ENCODE peak calls at places on chromosomes 1 and 21, in seven cellular contexts. B is GM23338, G is PC-9, X is PC-3, Z is HCT116, U is MM.1S, I is hepatocyte. T is an unnamed sample. For H3K9me2, the result is how much of the 10 kb centered on the place peaks cover.

GRCh38 chr1:42177551-42177981 is 13.0 kb upstream of the GUCA2A start:
- DNase-seq in B (no peak), G (no peak), X (peak), Z (no peak), U (no peak), I (peak), T (peak)

GRCh38 chr21:26425576-26425975 is 147.5 kb downstream of the CYYR1 start:
- DNase-seq in B (no peak), G (no peak), X (no peak), Z (no peak), U (no peak), I (no peak), T (no peak)

GRCh38 chr1:1775364-1776226 is 2.7 kb downstream of the NADK start:
- DNase-seq in B (peak), G (peak), X (peak), Z (no peak), U (peak), I (no peak), T (no peak)

GRCh38 chr1:248686815-248687214 is 15.8 kb downstream of the OR14I1 start:
- DNase-seq in B (no peak), G (no peak), X (peak), Z (no peak), U (peak), I (no peak), T (no peak)

GRCh38 chr1:107135466-107135865 is 5.4 kb upstream of the NTNG1 start:
- DNase-seq in B (peak), G (no peak), X (peak), Z (no peak), U (peak), I (peak), T (peak)

GRCh38 chr1:70140343-70140742 is 65.0 kb downstream of the LRRC40 start:
- DNase-seq in B (no peak), G (no peak), X (no peak), Z (no peak), U (no peak), I (peak), T (peak)

GRCh38 chr1:31203215-31203614 is 36.5 kb downstream of the NKAIN1 start:
- DNase-seq in B (no peak), G (no peak), X (no peak), Z (no peak), U (no peak), I (no peak), T (no peak)

GRCh38 chr1:174976436-174977107 is 23.2 kb upstream of the CACYBP start:
- DNase-seq in B (no peak), G (peak), X (peak), Z (no peak), U (no peak), I (no peak), T (peak)

GRCh38 chr1:229434005-229434640 is at the start of gene ACTA1:
- DNase-seq in B (peak), G (no peak), X (no peak), Z (no peak), U (no peak), I (no peak), T (no peak)

GRCh38 chr1:65150583-65151263 is 2.7 kb downstream of the AK4 start:
- DNase-seq in B (peak), G (no peak), X (no peak), Z (no peak), U (no peak), I (no peak), T (no peak)

GRCh38 chr1:108830119-108831008 is 26.5 kb downstream of the AKNAD1 start:
- DNase-seq in B (peak), G (peak), X (peak), Z (peak), U (no peak), I (peak), T (peak)

GRCh38 chr1:212413902-212414327 is 771 bp downstream of the PACC1 start:
- DNase-seq in B (no peak), G (no peak), X (no peak), Z (no peak), U (no peak), I (peak), T (peak)

GRCh38 chr1:156623946-156624813 is 5.0 kb downstream of the HAPLN2 start:
- DNase-seq in B (peak), G (no peak), X (peak), Z (no peak), U (peak), I (peak), T (peak)

GRCh38 chr21:40754466-40754865 is 92.5 kb downstream of the DSCAM start:
- DNase-seq in B (no peak), G (no peak), X (no peak), Z (no peak), U (no peak), I (no peak), T (no peak)

GRCh38 chr1:84141177-84142003 is 2.7 kb upstream of the PRKACB start:
- DNase-seq in B (no peak), G (peak), X (peak), Z (no peak), U (peak), I (no peak), T (peak)

GRCh38 chr1:72009170-72009569 is 273.2 kb downstream of the NEGR1 start:
- DNase-seq in B (no peak), G (no peak), X (no peak), Z (no peak), U (no peak), I (no peak), T (no peak)

GRCh38 chr1:219573158-219573557 is 39.7 kb downstream of the ZC3H11B start:
- DNase-seq in B (no peak), G (no peak), X (no peak), Z (no peak), U (no peak), I (no peak), T (no peak)

GRCh38 chr1:76764638-76765572 is 102.4 kb upstream of the ST6GALNAC5 start:
- DNase-seq in B (no peak), G (no peak), X (no peak), Z (no peak), U (no peak), I (no peak), T (peak)

GRCh38 chr1:9239622-9240401 is 5.2 kb downstream of the H6PD start:
- DNase-seq in B (no peak), G (no peak), X (no peak), Z (no peak), U (peak), I (peak), T (peak)

GRCh38 chr1:59738591-59739015 is 76.1 kb upstream of the HOOK1 start:
- DNase-seq in B (no peak), G (peak), X (no peak), Z (no peak), U (no peak), I (no peak), T (peak)

GRCh38 chr1:224377676-224378006 is 21.0 kb downstream of the CNIH4 start:
- DNase-seq in B (no peak), G (peak), X (peak), Z (no peak), U (peak), I (peak), T (peak)

GRCh38 chr1:46284597-46285564 is 18.5 kb downstream of the LRRC41 start:
- DNase-seq in B (no peak), G (peak), X (no peak), Z (no peak), U (no peak), I (peak), T (peak)

GRCh38 chr1:228018961-228019721 is 12.3 kb downstream of the WNT3A start:
- DNase-seq in B (no peak), G (no peak), X (no peak), Z (no peak), U (no peak), I (no peak), T (no peak)

GRCh38 chr1:155989242-155989991 is 11.1 kb upstream of the ARHGEF2 start:
- DNase-seq in B (peak), G (no peak), X (peak), Z (no peak), U (peak), I (peak), T (peak)

GRCh38 chr1:85372683-85373446 is 92.1 kb downstream of the DDAH1 start:
- DNase-seq in B (no peak), G (no peak), X (no peak), Z (no peak), U (no peak), I (no peak), T (peak)

GRCh38 chr1:247077768-247078314 is 770 bp downstream of the ZNF670 start:
- DNase-seq in B (no peak), G (no peak), X (peak), Z (no peak), U (no peak), I (no peak), T (peak)

GRCh38 chr1:5220881-5221280 is 566.5 kb downstream of the AJAP1 start:
- DNase-seq in B (no peak), G (no peak), X (no peak), Z (no peak), U (peak), I (no peak), T (no peak)

GRCh38 chr1:36099681-36100341 is 11.1 kb downstream of the ADPRS start:
- DNase-seq in B (peak), G (peak), X (peak), Z (peak), U (peak), I (peak), T (peak)

GRCh38 chr1:38603907-38604306 is 255.7 kb downstream of the RRAGC start:
- DNase-seq in B (no peak), G (no peak), X (no peak), Z (no peak), U (no peak), I (no peak), T (no peak)

GRCh38 chr21:45498646-45499000 is 43.6 kb downstream of the SLC19A1 start:
- DNase-seq in B (no peak), G (no peak), X (no peak), Z (no peak), U (no peak), I (no peak), T (no peak)

GRCh38 chr1:185632659-185633428 is 101.3 kb upstream of the HMCN1 start:
- DNase-seq in B (no peak), G (no peak), X (no peak), Z (no peak), U (no peak), I (no peak), T (peak)

GRCh38 chr1:92851729-92852128 is 19.9 kb downstream of the RPL5 start:
- DNase-seq in B (no peak), G (no peak), X (no peak), Z (no peak), U (no peak), I (no peak), T (no peak)

GRCh38 chr1:183230403-183230802 is 44.3 kb downstream of the LAMC2 start:
- DNase-seq in B (no peak), G (no peak), X (peak), Z (no peak), U (no peak), I (no peak), T (peak)

GRCh38 chr1:12063141-12064072 is at the start of gene TNFRSF8:
- DNase-seq in B (peak), G (no peak), X (no peak), Z (no peak), U (no peak), I (no peak), T (peak)
- TF ChIP-seq EZH2 in B (peak), G (no peak), X (no peak), Z (no peak), U (no peak), I (peak), T (peak)

GRCh38 chr1:88612299-88612698 is 71.8 kb upstream of the PKN2 start:
- DNase-seq in B (peak), G (peak), X (no peak), Z (no peak), U (no peak), I (peak), T (no peak)

GRCh38 chr1:88612783-88613182 is 71.3 kb upstream of the PKN2 start:
- DNase-seq in B (no peak), G (peak), X (peak), Z (peak), U (no peak), I (peak), T (no peak)

GRCh38 chr1:88608139-88608943 is 75.7 kb upstream of the PKN2 start:
- DNase-seq in B (peak), G (peak), X (peak), Z (peak), U (peak), I (peak), T (peak)

GRCh38 chr1:88609051-88609450 is 75.0 kb upstream of the PKN2 start:
- DNase-seq in B (no peak), G (peak), X (no peak), Z (no peak), U (no peak), I (no peak), T (peak)

GRCh38 chr1:88610687-88611086 is 73.4 kb upstream of the PKN2 start:
- DNase-seq in B (no peak), G (peak), X (peak), Z (no peak), U (no peak), I (no peak), T (peak)
- H3K9me2 ChIP-seq in B (under half), G (under half), X (under half), Z (under half), U (under half), I (under half), T (under half)

GRCh38 chr1:204580862-204581261 is 64.7 kb downstream of the MDM4 start:
- DNase-seq in B (no peak), G (no peak), X (no peak), Z (no peak), U (no peak), I (no peak), T (no peak)
- TF ChIP-seq EZH2 in B (no peak), G (no peak), X (no peak), Z (no peak), U (no peak), I (no peak), T (no peak)

DNA sequence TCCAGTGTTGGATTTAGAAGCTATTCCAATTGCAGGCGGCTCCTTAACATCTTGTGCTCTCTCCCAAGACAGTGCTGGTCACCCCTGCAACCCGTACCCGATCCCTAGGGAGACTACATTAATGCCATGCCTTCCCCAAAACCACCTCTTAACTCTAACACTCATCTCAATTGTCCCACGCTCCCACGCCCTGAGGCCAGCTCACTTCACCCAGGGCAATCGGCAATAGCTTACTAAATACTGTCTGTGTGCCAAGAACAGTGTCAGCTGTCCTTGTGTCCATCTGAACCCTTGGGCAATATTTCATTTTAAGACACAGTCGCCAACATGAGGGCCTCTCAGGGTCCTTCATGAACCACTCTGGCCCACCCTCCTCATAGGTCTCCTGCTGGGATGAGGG is 13.9 kb downstream of the C1orf198 start:
- DNase-seq in B (no peak), G (no peak), X (no peak), Z (no peak), U (no peak), I (no peak), T (no peak)
- H3K9me2 ChIP-seq in B (under half), G (under half), X (under half), Z (under half), U (under half), I (under half), T (under half)

DNA sequence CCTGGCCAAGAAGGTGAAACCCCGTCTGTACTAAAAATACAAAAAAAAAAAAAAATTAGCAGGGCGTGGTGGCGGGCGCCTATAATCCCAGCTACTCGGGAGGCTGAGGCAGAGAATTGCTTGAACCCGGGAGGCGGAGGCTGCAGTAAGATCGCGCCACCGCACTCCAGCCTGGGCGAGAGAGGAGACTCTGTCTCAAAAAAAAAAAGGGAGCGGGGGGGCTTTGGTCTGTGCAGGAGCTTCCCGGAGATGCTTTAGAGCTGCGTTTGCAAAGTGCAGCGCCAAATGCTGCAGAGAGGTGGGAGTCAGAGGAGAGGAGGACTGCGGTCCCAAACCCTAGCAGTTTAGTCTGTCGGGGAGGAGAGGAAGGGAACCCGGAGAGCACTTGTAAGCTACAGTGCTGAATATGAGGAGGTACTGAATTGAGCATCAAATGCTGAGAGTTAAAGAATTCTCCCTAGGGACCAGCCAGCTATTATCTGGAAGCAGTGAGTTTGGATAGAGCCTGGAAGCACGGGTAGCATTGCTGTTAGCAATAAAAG is 569 bp downstream of the FALEC start:
- DNase-seq in B (peak), G (no peak), X (peak), Z (no peak), U (peak), I (no peak), T (peak)
- TF ChIP-seq EZH2 in B (no peak), G (no peak), X (no peak), Z (no peak), U (no peak), I (no peak), T (no peak)

GRCh38 chr1:180646093-180646492 is 14.3 kb downstream of the XPR1 start:
- DNase-seq in B (no peak), G (no peak), X (no peak), Z (no peak), U (no peak), I (no peak), T (no peak)
- H3K9me2 ChIP-seq in B (under half), G (under half), X (under half), Z (under half), U (under half), I (under half), T (under half)

DNA sequence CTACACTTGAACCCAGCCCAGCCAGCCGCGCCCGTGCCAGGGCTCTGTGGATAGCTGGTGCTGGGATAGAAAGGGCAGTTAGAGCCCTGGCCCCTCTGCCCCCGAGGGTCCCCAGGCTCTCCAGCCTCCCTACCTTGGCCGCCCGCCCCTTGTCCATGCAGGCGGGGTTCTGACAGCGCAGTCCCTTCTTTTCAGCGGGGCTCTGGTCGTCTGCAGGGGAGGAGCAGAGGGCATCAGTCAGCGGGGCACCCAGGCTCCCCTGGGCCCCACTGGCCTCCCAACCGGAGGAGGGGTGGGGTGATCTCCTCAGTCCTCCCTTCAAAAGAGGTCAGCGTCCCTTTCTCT is 4.9 kb upstream of the PLEKHG5 start:
- DNase-seq in B (peak), G (no peak), X (no peak), Z (no peak), U (no peak), I (no peak), T (peak)
- TF ChIP-seq EZH2 in B (no peak), G (no peak), X (no peak), Z (no peak), U (no peak), I (no peak), T (no peak)

DNA sequence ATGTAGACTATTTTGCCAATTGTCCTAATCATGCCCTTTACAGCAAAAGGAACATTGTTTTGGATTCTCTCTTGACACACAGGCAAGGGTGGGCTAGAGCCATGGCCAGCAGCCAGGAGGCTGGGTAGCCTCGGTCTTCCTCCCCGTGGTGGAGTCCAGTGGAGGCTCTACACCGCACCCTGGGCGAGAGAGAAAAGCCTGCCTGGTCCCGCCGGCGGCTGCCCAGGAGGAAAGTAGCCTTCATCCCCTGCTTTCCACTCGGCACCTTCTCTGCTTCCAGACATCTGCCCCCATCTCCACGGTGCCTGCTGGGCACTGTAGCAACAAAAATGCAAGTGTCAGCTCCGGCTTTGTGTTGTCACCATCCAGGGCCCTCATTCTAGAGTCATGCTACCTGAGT is 21.6 kb downstream of the PROK1 start:
- DNase-seq in B (no peak), G (no peak), X (no peak), Z (no peak), U (no peak), I (no peak), T (no peak)
- H3K9me2 ChIP-seq in B (under half), G (under half), X (under half), Z (under half), U (under half), I (under half), T (under half)

T was measured in GM23248.